ENCODE peak calls at places on chromosomes 1 and 21, in seven cellular contexts. Z is aorta; C is epithelial cell of esophagus; Y is stimulated activated CD4-positive, alpha-beta T cell treated with anti-CD3 and anti-CD28 coated beads, Interleukin-4, amount 100 ng/mL, for 48 hours; K is DMS79 treated with DMSO at 0.1 percent for 48 hours; I is GM12892; H is NT2/D1. J is an unnamed sample.

GRCh38 chr1:117895482-117896114 is 33.8 kb downstream of the GDAP2 start:
- DNase-seq in I (peak), H (peak), C (peak), Y (peak), Z (peak), K (peak), J (peak)

GRCh38 chr21:34813266-34813886 is 144.6 kb downstream of the CLIC6 start:
- DNase-seq in C (peak), K (no peak), Y (no peak), I (no peak), Z (no peak), H (no peak), J (no peak)

GRCh38 chr1:91596474-91596873 is 95.8 kb downstream of the CDC7 start:
- DNase-seq in Z (no peak), C (peak), K (no peak), I (no peak), H (no peak), Y (no peak), J (no peak)

GRCh38 chr1:184075040-184076029 is 23.8 kb downstream of the TSEN15 start:
- DNase-seq in H (peak), I (no peak), K (peak), C (peak), Z (no peak), Y (no peak), J (peak)

GRCh38 chr1:231162970-231163830 is 1.3 kb downstream of the TRIM67 start:
- DNase-seq in K (peak), Y (no peak), H (no peak), C (no peak), Z (no peak), I (no peak), J (peak)

GRCh38 chr1:246157516-246157915 is 349.6 kb downstream of the SMYD3 start:
- DNase-seq in Y (no peak), K (no peak), C (no peak), Z (no peak), H (no peak), I (no peak), J (no peak)

GRCh38 chr1:232983817-232984567 is 33.6 kb downstream of the NTPCR start:
- DNase-seq in I (no peak), Z (no peak), K (no peak), Y (no peak), H (no peak), C (no peak), J (no peak)

GRCh38 chr1:31584869-31585735 is 8.8 kb downstream of the TINAGL1 start:
- DNase-seq in K (no peak), H (no peak), C (no peak), Y (no peak), Z (no peak), I (no peak), J (no peak)

GRCh38 chr1:165827199-165828102 is at the start of gene UCK2:
- DNase-seq in Y (peak), C (peak), H (peak), K (peak), I (peak), Z (peak), J (peak)

GRCh38 chr21:41961282-41961701 is 7.5 kb upstream of the C2CD2 start:
- DNase-seq in I (no peak), Y (no peak), C (peak), K (no peak), Z (no peak), H (no peak), J (no peak)

J was measured in SK-N-DZ.